ENCODE peak calls at places on chromosomes 11 and 22, in seven cellular contexts. Q is pancreas, C is IMR-90, L is uterus, D is neural progenitor cell, T is A549, A is AG10803. J is an unnamed sample.

GRCh38 chr11:21374381-21374780 is 705.0 kb downstream of the NELL1 start:
- DNase-seq in Q (no peak), T (no peak), A (no peak), L (no peak), D (no peak), C (no peak), J (no peak)

GRCh38 chr11:42923651-42924050 is 388.1 kb upstream of the API5 start:
- DNase-seq in D (no peak), L (no peak), T (no peak), C (no peak), A (no peak), Q (no peak), J (no peak)

GRCh38 chr22:20550851-20551744 is 43.7 kb downstream of the MED15 start:
- DNase-seq in L (peak; percentile 68), D (peak; percentile 59), Q (no peak), T (no peak), C (peak; percentile 78), A (peak; percentile 77), J (no peak)

GRCh38 chr22:43273902-43274484 is 69.2 kb downstream of the SCUBE1 start:
- DNase-seq in D (peak; percentile 73), A (peak; percentile 58), Q (peak; percentile 36), C (peak; percentile 46), T (peak; percentile 61), L (peak; percentile 50), J (peak; percentile 58)

GRCh38 chr11:115194798-115195101 is 309.5 kb downstream of the CADM1 start:
- DNase-seq in L (no peak), C (peak; percentile 76), T (no peak), D (no peak), Q (no peak), A (peak; percentile 88), J (no peak)

GRCh38 chr22:37887610-37888378 is 18.3 kb upstream of the MICALL1 start:
- DNase-seq in D (peak; percentile 56), L (peak; percentile 76), C (peak; percentile 65), A (peak; percentile 94), Q (no peak), T (peak; percentile 36), J (peak; percentile 49)

GRCh38 chr11:68688881-68689280 is 4.5 kb downstream of the GAL start:
- DNase-seq in A (no peak), D (no peak), L (no peak), Q (no peak), C (no peak), T (no peak), J (no peak)

GRCh38 chr11:128195057-128195751 is 392.2 kb downstream of the ETS1 start:
- DNase-seq in T (no peak), C (no peak), L (no peak), Q (no peak), D (no peak), A (peak; percentile 56), J (no peak)

GRCh38 chr11:68598816-68599653 is 85.3 kb upstream of the GAL start:
- DNase-seq in C (peak; percentile 34), Q (no peak), D (no peak), T (no peak), A (peak; percentile 66), L (no peak), J (no peak)

GRCh38 chr22:44848296-44848741 is 95.9 kb downstream of the ARHGAP8 start:
- DNase-seq in Q (no peak), A (no peak), D (no peak), C (peak; percentile 6), T (no peak), L (no peak), J (no peak)

GRCh38 chr22:33699176-33699575 is 221.1 kb downstream of the LARGE1 start:
- DNase-seq in T (no peak), L (no peak), C (no peak), Q (no peak), A (peak; percentile 82), D (no peak), J (no peak)

GRCh38 chr11:92380882-92381281 is 156.3 kb downstream of the FAT3 start:
- DNase-seq in C (peak; percentile 77), A (peak; percentile 71), T (no peak), D (no peak), Q (no peak), L (no peak), J (no peak)

GRCh38 chr22:41801886-41802285 is 1.4 kb downstream of the CCDC134 start:
- DNase-seq in Q (no peak), T (no peak), C (no peak), D (no peak), A (no peak), L (no peak), J (no peak)

GRCh38 chr11:22624742-22625447 is 728 bp downstream of the FANCF start:
- DNase-seq in D (peak; percentile 83), A (peak; percentile 49), T (peak; percentile 82), C (peak; percentile 60), Q (peak; percentile 72), L (peak; percentile 53), J (peak; percentile 58)
- TF ChIP-seq CTCF in D (peak; percentile 63), A (peak; percentile 54), T (peak; percentile 50), C (peak; percentile 39), Q (no peak), L (peak; percentile 7), J (peak; percentile 7)

GRCh38 chr11:13434247-13435205 is 28.5 kb downstream of the BTBD10 start:
- DNase-seq in Q (no peak), T (no peak), C (peak; percentile 12), L (no peak), D (peak; percentile 41), A (no peak), J (no peak)
- H3K4me3 ChIP-seq in Q (no peak overlapping the region), T (no peak overlapping the region), C (no peak overlapping the region), L (no peak overlapping the region), D (no peak overlapping the region), A (no peak overlapping the region), J (no peak overlapping the region)

GRCh38 chr11:133153031-133153430 is 379.3 kb downstream of the OPCML start:
- DNase-seq in C (no peak), T (no peak), D (no peak), L (no peak), Q (no peak), A (no peak), J (no peak)

GRCh38 chr11:133160754-133161153 is 371.5 kb downstream of the OPCML start:
- DNase-seq in L (no peak), Q (no peak), C (no peak), D (no peak), A (no peak), T (no peak), J (no peak)

GRCh38 chr11:133162228-133162627 is 370.1 kb downstream of the OPCML start:
- DNase-seq in Q (peak; percentile 40), A (no peak), T (no peak), L (no peak), D (no peak), C (no peak), J (no peak)

DNA sequence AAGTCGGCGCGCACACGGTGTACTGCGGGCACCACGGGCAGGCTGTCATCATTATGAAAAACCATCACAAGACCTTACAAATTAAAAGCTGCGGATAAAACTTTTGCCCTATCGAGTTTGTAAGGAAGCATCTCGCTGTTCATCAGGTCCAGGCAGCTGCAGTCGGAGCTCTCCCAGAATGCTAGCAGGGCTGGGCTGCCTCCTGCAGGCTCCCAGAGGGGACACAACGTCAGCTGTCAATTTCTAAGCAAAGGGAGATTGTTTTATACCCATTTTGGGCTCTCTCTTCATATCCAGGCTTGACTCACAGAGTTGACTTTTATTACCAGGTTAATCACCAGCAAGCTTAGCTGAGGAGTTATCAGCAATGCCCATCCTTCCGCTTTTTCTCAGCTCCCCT is 375.1 kb downstream of the OPCML start:
- DNase-seq in C (no peak), D (peak; percentile 68), L (no peak), A (no peak), T (no peak), Q (no peak), J (no peak)
- TF ChIP-seq CTCF in C (no peak), D (peak; percentile 63), L (no peak), A (no peak), T (no peak), Q (no peak), J (no peak)

DNA sequence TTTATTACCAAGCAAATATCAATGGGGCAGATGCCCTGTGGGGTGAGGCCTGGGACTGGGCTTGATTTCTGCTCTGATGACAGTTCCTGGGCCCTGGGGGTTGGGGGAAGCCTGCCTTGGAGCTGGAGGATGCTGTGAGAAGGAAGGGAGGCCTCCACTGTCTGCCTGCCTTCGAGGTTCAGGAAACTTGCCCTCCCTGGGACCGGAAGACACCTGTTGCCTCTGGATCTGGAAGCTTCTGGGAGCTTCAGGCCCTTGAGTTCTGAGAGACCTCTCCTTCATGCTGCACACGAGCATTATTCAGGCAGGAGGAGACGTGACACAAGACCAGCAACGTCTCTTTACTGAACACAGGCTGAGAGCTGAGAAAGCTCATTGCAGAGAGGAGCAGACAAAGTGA is 64.8 kb downstream of the TP53I11 start:
- DNase-seq in L (no peak), A (no peak), C (no peak), Q (no peak), D (no peak), T (no peak), J (no peak)
- H3K4me3 ChIP-seq in L (no peak overlapping the region), A (no peak overlapping the region), C (no peak overlapping the region), Q (no peak overlapping the region), D (no peak overlapping the region), T (no peak overlapping the region), J (no peak overlapping the region)

DNA sequence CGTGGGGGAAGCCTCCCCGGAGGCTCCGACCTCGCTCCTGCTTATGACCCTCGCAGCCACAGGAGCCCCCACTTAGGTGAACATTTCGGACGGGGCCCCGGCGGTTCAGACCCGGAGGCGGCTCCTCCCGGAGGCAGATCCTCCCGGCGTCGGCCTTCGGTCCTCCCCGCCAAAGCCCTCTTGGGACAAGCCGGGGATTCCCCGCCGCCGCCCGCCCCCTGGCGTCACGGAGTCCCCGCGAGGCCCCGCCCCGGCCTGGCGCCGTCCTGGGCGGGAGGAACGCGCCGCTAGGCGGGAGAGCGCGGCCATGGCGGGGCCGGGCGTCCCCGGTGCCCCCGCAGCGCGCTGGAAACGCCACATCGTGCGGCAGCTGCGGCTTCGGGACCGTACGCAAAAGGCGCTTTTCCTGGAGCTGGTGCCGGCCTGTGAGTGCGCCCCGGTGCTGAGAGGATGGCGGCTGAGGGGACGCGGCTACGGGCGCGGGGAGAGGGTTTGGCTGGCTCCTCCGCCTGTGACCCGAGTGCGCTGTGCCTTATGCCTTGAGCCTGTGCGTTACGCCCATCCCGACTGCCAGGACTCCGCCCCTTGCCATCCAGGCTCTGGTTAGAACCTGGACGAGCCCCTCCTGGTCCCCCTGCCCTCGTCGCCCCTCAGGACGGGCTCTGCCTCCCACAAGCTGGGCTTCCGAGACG is at the start of gene ATG16L2:
- DNase-seq in D (peak; percentile 96), T (peak; percentile 90), Q (peak; percentile 91), L (peak; percentile 88), A (peak; percentile 79), C (peak; percentile 76), J (peak; percentile 88)
- TF ChIP-seq CTCF in D (peak; percentile 32), T (peak; percentile 12), Q (no peak), L (peak; percentile 58), A (no peak), C (peak; percentile 34), J (no peak)

GRCh38 chr22:29797351-29797750 is 30.2 kb downstream of the UQCR10 start:
- DNase-seq in Q (no peak), D (no peak), T (no peak), L (no peak), C (no peak), A (no peak), J (no peak)

GRCh38 chr22:29799217-29799680 is 32.1 kb downstream of the UQCR10 start:
- DNase-seq in Q (peak; percentile 69), L (peak; percentile 83), C (peak; percentile 94), D (no peak), A (peak; percentile 99), T (peak; percentile 87), J (peak; percentile 95)

GRCh38 chr22:29798801-29799200 is 31.6 kb downstream of the UQCR10 start:
- DNase-seq in L (no peak), D (no peak), A (no peak), Q (no peak), C (no peak), T (no peak), J (no peak)

GRCh38 chr22:29795663-29796062 is 28.5 kb downstream of the UQCR10 start:
- DNase-seq in A (no peak), T (no peak), L (no peak), C (no peak), Q (no peak), D (no peak), J (no peak)

GRCh38 chr22:29798318-29798717 is 31.1 kb downstream of the UQCR10 start:
- DNase-seq in Q (no peak), D (no peak), T (no peak), C (no peak), A (peak; percentile 20), L (no peak), J (no peak)
- H3K4me3 ChIP-seq in Q (no peak overlapping the region), D (no peak overlapping the region), T (no peak overlapping the region), C (no peak overlapping the region), A (no peak overlapping the region), L (no peak overlapping the region), J (no peak overlapping the region)